ENCODE peak calls at places on chromosomes 11 and 22, in ten cellular contexts. F is AG04449, U is colonic mucosa, S is natural killer cell, Q is mammary epithelial cell, G is cardiac fibroblast, Z is WTC11, H is endothelial cell, M is progenitor cell of endocrine pancreas, B is neural crest cell. V is an unnamed sample.

GRCh38 chr11:69152748-69153446 is 2.8 kb upstream of the SMIM38 start:
- DNase-seq in Z (no peak), G (peak), S (no peak), B (no peak), F (no peak), Q (no peak), M (no peak), H (no peak), U (no peak), V (no peak)

GRCh38 chr11:129289350-129290040 is 86.2 kb upstream of the BARX2 start:
- DNase-seq in M (no peak), G (no peak), Z (no peak), B (no peak), U (no peak), Q (no peak), S (no peak), H (no peak), F (no peak), V (no peak)

GRCh38 chr11:97454988-97455387 is 1065.2 kb downstream of the JRKL start:
- DNase-seq in M (no peak), B (no peak), S (no peak), Q (no peak), U (no peak), F (no peak), H (no peak), G (peak), Z (no peak), V (no peak)

GRCh38 chr11:100630898-100631297 is 56.2 kb upstream of the ARHGAP42 start:
- DNase-seq in S (no peak), Z (no peak), B (no peak), F (no peak), Q (no peak), M (no peak), H (no peak), U (no peak), G (no peak), V (no peak)

GRCh38 chr11:74288161-74288560 is 23.3 kb downstream of the P4HA3 start:
- DNase-seq in H (no peak), B (no peak), U (no peak), S (no peak), Z (no peak), M (no peak), Q (peak), F (peak), G (peak), V (no peak)

GRCh38 chr11:134224710-134225662 is 515 bp downstream of the VPS26B start:
- DNase-seq in G (peak), U (peak), Q (peak), M (peak), Z (peak), F (no peak), B (peak), S (peak), H (peak), V (no peak)

GRCh38 chr22:45865561-45866397 is 111.2 kb downstream of the WNT7B start:
- DNase-seq in U (no peak), S (no peak), B (no peak), Q (no peak), F (no peak), H (peak), Z (peak), M (no peak), G (no peak), V (no peak)

GRCh38 chr22:50293441-50294318 is 13.8 kb downstream of the PLXNB2 start:
- DNase-seq in F (no peak), B (no peak), S (no peak), U (peak), H (peak), M (peak), Q (peak), G (peak), Z (peak), V (no peak)

GRCh38 chr11:60370811-60371297 is 7.5 kb upstream of the MS4A7 start:
- DNase-seq in Q (peak), G (peak), U (no peak), M (no peak), B (no peak), H (no peak), Z (no peak), F (no peak), S (no peak), V (no peak)

GRCh38 chr11:64285885-64286800 is 495 bp downstream of the GPR137 start:
- DNase-seq in F (no peak), G (no peak), H (no peak), B (no peak), Z (no peak), M (no peak), U (no peak), Q (no peak), S (no peak), V (no peak)

GRCh38 chr11:7498193-7498592 is 12.9 kb downstream of the OLFML1 start:
- DNase-seq in S (no peak), Q (no peak), Z (no peak), H (no peak), M (no peak), F (no peak), U (no peak), G (no peak), B (no peak), V (no peak)

GRCh38 chr22:38614331-38615122 is 41.7 kb downstream of the FAM227A start:
- DNase-seq in U (no peak), Z (no peak), F (no peak), M (no peak), H (no peak), B (no peak), Q (no peak), S (no peak), G (peak), V (no peak)

GRCh38 chr11:100562102-100562501 is 125.0 kb upstream of the ARHGAP42 start:
- DNase-seq in M (no peak), F (no peak), H (no peak), Q (peak), G (peak), S (no peak), Z (no peak), U (no peak), B (no peak), V (no peak)

GRCh38 chr11:66015094-66015881 is 3.5 kb downstream of the CST6 start:
- DNase-seq in H (no peak), Q (no peak), M (no peak), U (no peak), F (peak), B (no peak), S (no peak), Z (no peak), G (peak), V (no peak)

GRCh38 chr11:55658031-55658573 is 3.9 kb upstream of the OR4C6 start:
- DNase-seq in Q (no peak), H (no peak), U (no peak), F (no peak), S (no peak), G (no peak), B (no peak), M (no peak), Z (no peak), V (no peak)

GRCh38 chr11:118216621-118217526 is 7.9 kb downstream of the JAML start:
- DNase-seq in Q (no peak), Z (no peak), F (no peak), H (no peak), S (no peak), B (no peak), U (no peak), G (no peak), M (no peak), V (no peak)

GRCh38 chr22:19928207-19928606 is 13.4 kb upstream of the COMT start:
- DNase-seq in Q (no peak), M (no peak), H (no peak), U (no peak), G (no peak), F (no peak), B (no peak), S (no peak), Z (no peak), V (peak)

GRCh38 chr22:49951001-49951677 is 9.4 kb upstream of the PIM3 start:
- DNase-seq in S (no peak), Q (peak), U (peak), Z (no peak), G (no peak), M (no peak), F (no peak), B (no peak), H (no peak), V (no peak)

DNA sequence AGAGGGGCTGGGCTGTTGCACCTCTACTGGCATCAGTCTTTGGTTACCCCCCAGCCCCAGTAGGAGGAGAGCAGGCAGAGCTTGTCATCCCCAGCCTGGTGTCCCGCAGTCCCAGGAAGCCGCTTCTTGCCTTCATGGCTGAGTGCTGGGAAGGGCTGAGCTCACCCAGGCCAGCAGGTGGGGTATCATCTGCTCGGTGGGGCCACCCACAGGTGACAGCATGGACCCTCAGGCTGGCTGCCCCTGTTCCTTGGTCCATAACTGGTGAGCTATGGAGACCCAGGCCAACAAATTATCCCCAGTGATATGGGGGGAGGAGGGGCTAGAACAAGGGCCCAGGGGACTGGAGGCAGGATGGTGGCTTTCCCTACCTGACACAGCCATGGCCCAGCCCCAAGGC is 6.5 kb upstream of the RHOD start:
- DNase-seq in F (no peak), M (no peak), Q (no peak), B (no peak), U (no peak), G (no peak), S (no peak), Z (no peak), H (no peak), V (no peak)
- TF ChIP-seq CTCF in F (no peak), M (peak), Q (no peak), B (no peak), U (no peak), G (no peak), S (no peak), Z (no peak), H (no peak), V (no peak)

GRCh38 chr22:34055525-34056200 is 135.4 kb upstream of the LARGE1 start:
- DNase-seq in F (no peak), H (no peak), Z (peak), S (no peak), B (peak), G (peak), M (peak), Q (peak), U (no peak), V (no peak)
- TF ChIP-seq CTCF in F (no peak), H (no peak), Z (no peak), S (no peak), B (peak), G (no peak), M (peak), Q (no peak), U (no peak), V (peak)

GRCh38 chr22:22810018-22810427 is 77.6 kb upstream of the IGLL5 start:
- DNase-seq in S (no peak), U (no peak), M (peak), Q (no peak), B (peak), H (no peak), F (no peak), G (no peak), Z (peak), V (no peak)
- TF ChIP-seq CTCF in S (no peak), U (peak), M (peak), Q (peak), B (peak), H (no peak), F (peak), G (no peak), Z (peak), V (peak)

GRCh38 chr11:46917109-46918086 is 952 bp downstream of the LRP4 start:
- DNase-seq in G (no peak), M (no peak), H (no peak), Q (no peak), F (no peak), S (no peak), B (no peak), Z (no peak), U (peak), V (no peak)

GRCh38 chr11:46916251-46916650 is 2.1 kb downstream of the LRP4 start:
- DNase-seq in U (no peak), M (no peak), B (no peak), F (no peak), H (no peak), G (peak), Q (no peak), Z (no peak), S (no peak), V (no peak)

GRCh38 chr11:46914910-46915309 is 3.4 kb downstream of the LRP4 start:
- DNase-seq in F (no peak), U (no peak), S (no peak), Z (no peak), G (no peak), Q (no peak), M (no peak), H (no peak), B (no peak), V (no peak)

GRCh38 chr11:46918087-46918751 is at the start of gene LRP4:
- DNase-seq in F (no peak), Z (peak), H (peak), G (no peak), B (peak), Q (no peak), U (peak), S (peak), M (peak), V (no peak)

GRCh38 chr11:46916669-46917108 is 1.7 kb downstream of the LRP4 start:
- DNase-seq in Z (peak), M (peak), S (no peak), H (peak), F (no peak), G (peak), B (peak), Q (peak), U (peak), V (no peak)
- TF ChIP-seq CTCF in Z (no peak), M (peak), S (no peak), H (no peak), F (peak), G (peak), B (peak), Q (peak), U (no peak), V (peak)

DNA sequence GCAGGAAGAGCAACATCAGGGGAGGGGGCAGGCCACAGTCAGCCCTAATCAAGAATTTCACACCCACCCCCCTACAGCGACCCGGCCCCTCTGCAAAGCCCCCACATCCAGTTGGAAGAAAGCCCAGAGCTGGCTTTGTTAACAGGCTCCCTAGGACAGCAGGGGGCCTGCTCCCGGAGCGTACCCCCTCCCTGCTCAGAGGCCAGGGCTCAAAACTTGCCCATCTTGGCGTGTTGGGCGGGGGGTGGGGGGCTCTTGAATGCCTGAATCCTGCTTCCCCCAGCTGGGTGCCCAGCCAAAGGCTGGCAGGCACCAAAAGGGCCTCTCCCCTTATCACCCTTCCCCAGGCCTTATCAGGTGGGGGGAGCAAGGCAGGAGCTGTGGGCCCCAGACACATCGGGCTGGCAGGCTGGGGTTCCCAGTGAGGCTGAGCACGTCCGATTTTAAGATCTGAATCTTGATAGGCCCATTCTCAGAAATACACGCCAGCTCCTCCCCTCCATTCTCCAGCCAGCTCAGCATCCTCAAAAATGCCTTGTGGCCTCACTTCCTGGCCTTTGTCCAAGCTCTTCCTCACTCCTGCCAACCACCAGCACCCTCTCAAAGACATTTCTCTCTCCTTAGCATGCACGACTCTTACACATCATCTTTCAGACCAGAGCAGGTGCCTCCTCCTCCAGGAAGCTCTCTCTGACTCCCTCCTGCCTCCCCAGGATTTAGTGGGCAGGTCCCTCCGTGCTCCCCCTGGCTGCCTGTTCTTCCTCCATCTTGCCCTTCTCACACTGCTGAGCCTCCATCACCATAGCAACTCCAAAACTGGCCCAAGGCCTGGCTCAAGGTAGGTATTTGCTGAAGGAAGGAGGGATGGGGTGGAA is 384.8 kb downstream of the MN1 start:
- DNase-seq in S (no peak), G (peak), F (peak), M (no peak), Z (peak), U (no peak), B (no peak), Q (peak), H (no peak), V (no peak)
- TF ChIP-seq CTCF in S (no peak), G (peak), F (no peak), M (no peak), Z (no peak), U (no peak), B (no peak), Q (no peak), H (no peak), V (peak)

GRCh38 chr22:36454916-36455570 is 26.4 kb downstream of the TXN2 start:
- DNase-seq in Q (peak), G (peak), H (peak), M (peak), F (no peak), B (peak), S (peak), U (peak), Z (peak), V (no peak)
- TF ChIP-seq CTCF in Q (peak), G (no peak), H (no peak), M (peak), F (peak), B (peak), S (no peak), U (no peak), Z (no peak), V (peak)

GRCh38 chr11:88886796-88887195 is 179.0 kb downstream of the GRM5 start:
- DNase-seq in F (no peak), G (peak), M (no peak), Z (peak), S (no peak), B (peak), U (peak), Q (peak), H (peak), V (no peak)
- TF ChIP-seq CTCF in F (peak), G (peak), M (peak), Z (peak), S (peak), B (peak), U (no peak), Q (peak), H (peak), V (peak)

V was measured in chondrocyte.